ENCODE peak calls at places on chromosome 18, in five cellular contexts. Q is PC-9, P is PC-3, J is HepG2, V is hepatocyte. Z is an unnamed sample.

GRCh38 chr18:5705393-5705792 is 161.6 kb upstream of the EPB41L3 start:
- DNase-seq in Q (no peak), P (no peak), J (no peak), V (no peak), Z (no peak)

GRCh38 chr18:13369756-13370510 is 151.4 kb downstream of the LDLRAD4 start:
- DNase-seq in Q (peak; percentile 37), P (no peak), J (no peak), V (peak; percentile 59), Z (no peak)

GRCh38 chr18:70195852-70196434 is 9.5 kb downstream of the RTTN start:
- DNase-seq in Q (peak; percentile 9), P (peak; percentile 76), J (peak; percentile 35), V (peak; percentile 68), Z (peak; percentile 47)

GRCh38 chr18:9802774-9803697 is 82.7 kb upstream of the TXNDC2 start:
- DNase-seq in Q (no peak), P (no peak), J (peak; percentile 68), V (no peak), Z (peak; percentile 32)

GRCh38 chr18:77001041-77001440 is 131.5 kb downstream of the MBP start:
- DNase-seq in Q (no peak), P (no peak), J (no peak), V (no peak), Z (no peak)

GRCh38 chr18:13597068-13597467 is 129.3 kb downstream of the FAM210A start:
- DNase-seq in Q (no peak), P (no peak), J (no peak), V (no peak), Z (no peak)

GRCh38 chr18:47735041-47735440 is 195.4 kb downstream of the SMAD2 start:
- DNase-seq in Q (no peak), P (no peak), J (no peak), V (no peak), Z (no peak)

GRCh38 chr18:23053756-23054457 is 81.4 kb upstream of the CABLES1 start:
- DNase-seq in Q (peak; percentile 56), P (peak; percentile 57), J (peak; percentile 50), V (peak; percentile 62), Z (peak; percentile 78)

GRCh38 chr18:582465-582864 is 2.3 kb downstream of the CETN1 start:
- DNase-seq in Q (no peak), P (no peak), J (no peak), V (no peak), Z (no peak)

GRCh38 chr18:39796413-39796812 is 2158.6 kb upstream of the PIK3C3 start:
- DNase-seq in Q (no peak), P (no peak), J (peak; percentile 16), V (peak; percentile 46), Z (no peak)

GRCh38 chr18:58496231-58496630 is 132.7 kb downstream of the ALPK2 start:
- DNase-seq in Q (no peak), P (no peak), J (no peak), V (no peak), Z (no peak)

GRCh38 chr18:56240405-56240804 is 398.0 kb downstream of the TXNL1 start:
- DNase-seq in Q (no peak), P (peak; percentile 10), J (no peak), V (no peak), Z (no peak)

GRCh38 chr18:60070631-60071030 is 170.8 kb downstream of the PMAIP1 start:
- DNase-seq in Q (no peak), P (peak; percentile 72), J (no peak), V (no peak), Z (no peak)

GRCh38 chr18:7084766-7085080 is 32.9 kb downstream of the LAMA1 start:
- DNase-seq in Q (no peak), P (no peak), J (no peak), V (no peak), Z (no peak)

GRCh38 chr18:48073231-48073930 is 142.9 kb upstream of the SMAD2 start:
- DNase-seq in Q (no peak), P (no peak), J (no peak), V (no peak), Z (peak; percentile 17)

GRCh38 chr18:21505231-21505630 is 95.3 kb downstream of the ESCO1 start:
- DNase-seq in Q (no peak), P (no peak), J (no peak), V (no peak), Z (no peak)

GRCh38 chr18:65363911-65364632 is 386.7 kb upstream of the CDH7 start:
- DNase-seq in Q (no peak), P (peak; percentile 11), J (no peak), V (no peak), Z (no peak)

GRCh38 chr18:41922171-41922570 is 32.9 kb upstream of the PIK3C3 start:
- DNase-seq in Q (no peak), P (no peak), J (no peak), V (no peak), Z (peak; percentile 31)

GRCh38 chr18:23228102-23229051 is 93.1 kb downstream of the CABLES1 start:
- DNase-seq in Q (no peak), P (peak; percentile 29), J (no peak), V (no peak), Z (no peak)

GRCh38 chr18:56650944-56651770 is at the start of gene WDR7:
- DNase-seq in Q (peak; percentile 86), P (peak; percentile 96), J (peak; percentile 94), V (peak; percentile 98), Z (peak; percentile 97)

GRCh38 chr18:56086786-56087185 is 498.8 kb upstream of the TCF4 start:
- DNase-seq in Q (no peak), P (no peak), J (no peak), V (no peak), Z (no peak)

GRCh38 chr18:56257215-56257614 is 381.2 kb downstream of the TXNL1 start:
- DNase-seq in Q (no peak), P (peak; percentile 55), J (no peak), V (peak; percentile 19), Z (no peak)

GRCh38 chr18:59663096-59663495 is 34.1 kb downstream of the CCBE1 start:
- DNase-seq in Q (no peak), P (no peak), J (no peak), V (no peak), Z (no peak)

GRCh38 chr18:35582899-35583558 is 1.5 kb downstream of the GALNT1 start:
- DNase-seq in Q (peak; percentile 9), P (peak; percentile 49), J (peak; percentile 55), V (peak; percentile 44), Z (peak; percentile 48)

GRCh38 chr18:43525149-43525548 is 247.9 kb upstream of the SYT4 start:
- DNase-seq in Q (no peak), P (no peak), J (no peak), V (no peak), Z (no peak)

GRCh38 chr18:30730915-30731314 is 311.6 kb downstream of the DSC3 start:
- DNase-seq in Q (no peak), P (no peak), J (no peak), V (no peak), Z (peak; percentile 67)

GRCh38 chr18:35386600-35387366 is 9.6 kb upstream of the ZNF396 start:
- DNase-seq in Q (peak; percentile 45), P (peak; percentile 66), J (peak; percentile 70), V (peak; percentile 91), Z (peak; percentile 90)

GRCh38 chr18:37179384-37179783 is 350.5 kb downstream of the KIAA1328 start:
- DNase-seq in Q (no peak), P (no peak), J (no peak), V (peak; percentile 17), Z (no peak)

GRCh38 chr18:7021994-7022840 is 95.4 kb downstream of the LAMA1 start:
- DNase-seq in Q (peak; percentile 30), P (peak; percentile 92), J (peak; percentile 76), V (peak; percentile 83), Z (peak; percentile 4)

GRCh38 chr18:46160050-46160798 is 56.0 kb downstream of the HAUS1 start:
- DNase-seq in Q (no peak), P (no peak), J (no peak), V (no peak), Z (no peak)

GRCh38 chr18:46452820-46453219 is 204.2 kb downstream of the LOXHD1 start:
- DNase-seq in Q (no peak), P (peak; percentile 25), J (no peak), V (no peak), Z (no peak)

DNA sequence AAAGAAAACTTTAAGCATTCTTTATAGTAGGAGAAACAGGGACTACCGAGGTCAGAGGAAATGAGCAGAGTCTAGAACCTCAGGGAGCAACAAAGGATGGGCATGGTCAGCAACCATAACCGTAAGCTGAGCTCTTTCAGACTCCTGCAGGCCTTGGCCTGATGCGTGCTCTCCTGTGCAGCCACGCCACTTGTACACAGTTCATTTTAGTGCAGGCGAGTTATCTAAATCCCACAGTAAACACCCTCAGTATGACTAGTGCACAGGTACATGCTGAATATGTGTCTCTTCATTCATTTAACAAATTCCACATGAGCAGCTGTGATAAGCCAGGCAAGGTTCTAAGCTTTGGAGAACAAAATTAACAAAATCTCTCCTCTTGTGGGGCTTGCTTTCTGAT is 401.2 kb upstream of the RAB12 start:
- DNase-seq in Q (no peak), P (no peak), J (no peak), V (peak; percentile 54), Z (no peak)
- H4K20me1 ChIP-seq in Q (no peaks in the 10 kb centered on the region), P (no peaks in the 10 kb centered on the region), J (no peaks in the 10 kb centered on the region), V (no peaks in the 10 kb centered on the region), Z (no peaks in the 10 kb centered on the region)

GRCh38 chr18:49582579-49582978 is 20.7 kb downstream of the LIPG start:
- DNase-seq in Q (no peak), P (no peak), J (no peak), V (peak; percentile 51), Z (no peak)
- H2AFZ ChIP-seq in Q (no peak overlapping the region), P (no peak overlapping the region), J (no peak overlapping the region), V (no peak overlapping the region), Z (no peak overlapping the region)

GRCh38 chr18:2906522-2907458 is 60.0 kb downstream of the EMILIN2 start:
- DNase-seq in Q (peak; percentile 18), P (peak; percentile 31), J (peak; percentile 12), V (peak; percentile 71), Z (peak; percentile 69)
- TF ChIP-seq EZH2 in Q (no peak), P (no peak), J (no peak), V (no peak), Z (peak; percentile 47)

GRCh38 chr18:8718401-8718913 is 13.1 kb downstream of the MTCL1 start:
- DNase-seq in Q (no peak), P (no peak), J (no peak), V (no peak), Z (no peak)

GRCh38 chr18:8715599-8715998 is 10.2 kb downstream of the MTCL1 start:
- DNase-seq in Q (no peak), P (no peak), J (no peak), V (no peak), Z (no peak)

GRCh38 chr18:8720141-8720540 is 14.8 kb downstream of the MTCL1 start:
- DNase-seq in Q (no peak), P (no peak), J (no peak), V (no peak), Z (no peak)

GRCh38 chr18:8719192-8719591 is 13.8 kb downstream of the MTCL1 start:
- DNase-seq in Q (no peak), P (no peak), J (no peak), V (no peak), Z (no peak)

DNA sequence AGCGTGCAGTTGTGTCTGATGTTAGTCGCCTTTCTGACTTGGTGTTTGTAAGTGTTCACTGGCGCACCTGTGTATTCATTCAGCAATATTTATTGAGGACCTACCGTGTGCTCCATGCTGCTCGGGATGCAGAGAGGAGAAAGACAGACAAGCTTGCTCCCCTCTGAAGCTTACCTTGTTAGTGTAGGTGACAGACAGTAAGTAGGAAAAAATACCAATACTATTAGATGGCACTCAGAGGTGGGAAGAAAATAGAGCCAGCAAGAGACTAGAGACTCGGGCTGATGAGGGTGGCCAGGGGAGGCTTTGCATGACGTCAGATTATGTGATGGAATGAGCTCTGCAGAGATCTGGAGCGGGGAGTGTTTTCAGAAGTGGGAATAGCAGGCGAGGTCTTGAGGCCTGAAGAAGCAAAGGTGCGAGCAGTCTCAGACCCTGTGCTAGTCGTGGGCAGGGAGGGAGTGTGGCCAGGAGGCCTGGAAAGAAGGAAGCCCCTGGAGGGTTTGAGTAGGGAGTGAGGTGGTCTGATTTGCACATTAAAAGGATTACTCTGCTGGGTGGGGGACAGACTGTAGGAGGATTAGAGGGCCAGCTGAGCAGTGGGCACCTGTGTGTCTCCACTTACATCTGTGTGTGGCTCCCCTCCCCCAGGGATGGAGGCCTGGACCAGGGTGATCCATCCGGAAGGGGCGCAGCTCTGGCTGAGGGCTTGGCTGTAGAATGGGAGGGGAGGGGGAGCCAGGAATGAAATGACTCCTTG is 11.8 kb downstream of the MTCL1 start:
- DNase-seq in Q (no peak), P (no peak), J (no peak), V (no peak), Z (peak; percentile 77)
- H4K20me1 ChIP-seq in Q (no peaks in the 10 kb centered on the region), P (peaks cover 3% of the 10 kb centered on the region), J (no peaks in the 10 kb centered on the region), V (no peaks in the 10 kb centered on the region), Z (peaks cover 30% of the 10 kb centered on the region)

Z was measured in neural progenitor cell.